ENCODE peak calls at places on chromosomes 4 and X, in seven cellular contexts. One of them, this sample, is unnamed.
A peak's percentile ranks its signal among the peaks of the same experiment; 100 is the strongest.

GRCh38 chrX:42825201-42825600 is 47.2 kb upstream of the PPP1R2C start:
- DNase-seq in H1: no peak
- DNase-seq in SK-N-SH: no peak
- DNase-seq in GM12878: no peak
- DNase-seq in HepG2: peak; percentile 5
- DNase-seq in GM12892: no peak
- DNase-seq in K562: no peak
- DNase-seq in this sample: no peak

GRCh38 chr4:146146918-146147317 is 28.6 kb upstream of the LSM6 start:
- DNase-seq in SK-N-SH: no peak
- DNase-seq in GM12892: no peak
- DNase-seq in HepG2: peak; percentile 5
- DNase-seq in K562: no peak
- DNase-seq in H1: no peak
- DNase-seq in GM12878: no peak
- DNase-seq in this sample: no peak

GRCh38 chr4:160825644-160826338 is 1338.0 kb downstream of the FSTL5 start:
- DNase-seq in SK-N-SH: no peak
- DNase-seq in GM12892: no peak
- DNase-seq in K562: no peak
- DNase-seq in GM12878: no peak
- DNase-seq in H1: no peak
- DNase-seq in HepG2: no peak
- DNase-seq in this sample: no peak

GRCh38 chr4:8325284-8325973 is 55.9 kb downstream of the HTRA3 start:
- DNase-seq in SK-N-SH: no peak
- DNase-seq in HepG2: no peak
- DNase-seq in GM12878: no peak
- DNase-seq in GM12892: no peak
- DNase-seq in H1: no peak
- DNase-seq in K562: no peak
- DNase-seq in this sample: no peak

GRCh38 chrX:155767101-155767878 is 113.9 kb upstream of the VAMP7 start:
- DNase-seq in H1: peak; percentile 27
- DNase-seq in GM12878: peak; percentile 4
- DNase-seq in HepG2: no peak
- DNase-seq in K562: peak; percentile 84
- DNase-seq in SK-N-SH: peak; percentile 25
- DNase-seq in GM12892: no peak
- DNase-seq in this sample: no peak

GRCh38 chr4:125104616-125105015 is 210.1 kb upstream of the FAT4 start:
- DNase-seq in HepG2: no peak
- DNase-seq in SK-N-SH: no peak
- DNase-seq in K562: no peak
- DNase-seq in GM12878: no peak
- DNase-seq in H1: no peak
- DNase-seq in GM12892: no peak
- DNase-seq in this sample: no peak

GRCh38 chrX:19904778-19905367 is 17.5 kb upstream of the SH3KBP1 start:
- DNase-seq in H1: no peak
- DNase-seq in HepG2: peak; percentile 31
- DNase-seq in K562: peak; percentile 45
- DNase-seq in GM12892: peak; percentile 45
- DNase-seq in GM12878: no peak
- DNase-seq in SK-N-SH: peak; percentile 59
- DNase-seq in this sample: peak; percentile 25

GRCh38 chrX:97844943-97845342 is 961.2 kb downstream of the RPA4 start:
- DNase-seq in K562: no peak
- DNase-seq in GM12892: no peak
- DNase-seq in HepG2: no peak
- DNase-seq in GM12878: no peak
- DNase-seq in SK-N-SH: peak; percentile 1
- DNase-seq in H1: no peak
- DNase-seq in this sample: no peak

GRCh38 chr4:161767116-161767515 is 396.7 kb downstream of the FSTL5 start:
- DNase-seq in SK-N-SH: no peak
- DNase-seq in K562: no peak
- DNase-seq in H1: no peak
- DNase-seq in GM12878: no peak
- DNase-seq in GM12892: no peak
- DNase-seq in HepG2: no peak
- DNase-seq in this sample: no peak

GRCh38 chr4:151530230-151530629 is 121.3 kb downstream of the FHIP1A start:
- DNase-seq in SK-N-SH: no peak
- DNase-seq in GM12878: no peak
- DNase-seq in H1: no peak
- DNase-seq in HepG2: no peak
- DNase-seq in K562: no peak
- DNase-seq in GM12892: no peak
- DNase-seq in this sample: no peak

GRCh38 chr4:149711588-149711987 is 104.1 kb downstream of the IQCM start:
- DNase-seq in H1: no peak
- DNase-seq in SK-N-SH: no peak
- DNase-seq in GM12892: no peak
- DNase-seq in HepG2: no peak
- DNase-seq in GM12878: no peak
- DNase-seq in K562: no peak
- DNase-seq in this sample: no peak

GRCh38 chr4:109025471-109026076 is 262.7 kb upstream of the ETNPPL start:
- DNase-seq in GM12878: no peak
- DNase-seq in GM12892: no peak
- DNase-seq in HepG2: no peak
- DNase-seq in H1: no peak
- DNase-seq in SK-N-SH: no peak
- DNase-seq in K562: no peak
- DNase-seq in this sample: no peak

GRCh38 chrX:24149346-24150050 is at the start of gene ZFX:
- DNase-seq in GM12878: no peak
- DNase-seq in GM12892: peak; percentile 32
- DNase-seq in K562: peak; percentile 63
- DNase-seq in HepG2: peak; percentile 9
- DNase-seq in SK-N-SH: peak; percentile 83
- DNase-seq in H1: no peak
- DNase-seq in this sample: peak; percentile 7

GRCh38 chr4:98996056-98996941 is 778 bp downstream of the METAP1 start:
- DNase-seq in HepG2: peak; percentile 23
- DNase-seq in GM12892: no peak
- DNase-seq in GM12878: no peak
- DNase-seq in SK-N-SH: peak; percentile 35
- DNase-seq in K562: peak; percentile 51
- DNase-seq in H1: no peak
- DNase-seq in this sample: peak; percentile 2

GRCh38 chrX:115268421-115268820 is 21.1 kb upstream of the LUZP4 start:
- DNase-seq in H1: no peak
- DNase-seq in GM12878: no peak
- DNase-seq in GM12892: no peak
- DNase-seq in SK-N-SH: no peak
- DNase-seq in HepG2: no peak
- DNase-seq in K562: no peak
- DNase-seq in this sample: no peak

GRCh38 chr4:107317596-107317995 is 281.5 kb upstream of the DKK2 start:
- DNase-seq in GM12878: no peak
- DNase-seq in SK-N-SH: no peak
- DNase-seq in HepG2: no peak
- DNase-seq in H1: no peak
- DNase-seq in K562: no peak
- DNase-seq in GM12892: no peak
- DNase-seq in this sample: no peak

GRCh38 chrX:110383414-110383813 is 24.8 kb downstream of the RTL9 start:
- DNase-seq in H1: no peak
- DNase-seq in SK-N-SH: no peak
- DNase-seq in GM12892: no peak
- DNase-seq in HepG2: no peak
- DNase-seq in K562: no peak
- DNase-seq in GM12878: no peak
- DNase-seq in this sample: no peak

GRCh38 chrX:40008841-40009461 is 88.8 kb downstream of the BCOR start:
- DNase-seq in K562: no peak
- DNase-seq in GM12892: no peak
- DNase-seq in GM12878: no peak
- DNase-seq in HepG2: no peak
- DNase-seq in SK-N-SH: peak; percentile 82
- DNase-seq in H1: no peak
- DNase-seq in this sample: no peak

GRCh38 chr4:147378780-147379179 is 102.1 kb upstream of the EDNRA start:
- DNase-seq in H1: peak; percentile 23
- DNase-seq in SK-N-SH: no peak
- DNase-seq in GM12892: no peak
- DNase-seq in GM12878: no peak
- DNase-seq in HepG2: no peak
- DNase-seq in K562: no peak
- DNase-seq in this sample: no peak

GRCh38 chr4:165129924-165130323 is 17.3 kb upstream of the TMEM192 start:
- DNase-seq in SK-N-SH: no peak
- DNase-seq in H1: no peak
- DNase-seq in HepG2: no peak
- DNase-seq in GM12892: no peak
- DNase-seq in K562: no peak
- DNase-seq in GM12878: no peak
- DNase-seq in this sample: no peak

GRCh38 chr4:186752310-186752709 is 28.7 kb upstream of the FAT1 start:
- DNase-seq in GM12892: no peak
- DNase-seq in K562: no peak
- DNase-seq in GM12878: no peak
- DNase-seq in HepG2: no peak
- DNase-seq in H1: no peak
- DNase-seq in SK-N-SH: no peak
- DNase-seq in this sample: no peak

GRCh38 chrX:39157796-39158195 is 356.5 kb downstream of the MID1IP1 start:
- DNase-seq in GM12878: no peak
- DNase-seq in HepG2: no peak
- DNase-seq in SK-N-SH: no peak
- DNase-seq in GM12892: no peak
- DNase-seq in H1: no peak
- DNase-seq in K562: no peak
- DNase-seq in this sample: no peak

GRCh38 chr4:158371158-158371557 is 150.5 kb upstream of the RXFP1 start:
- DNase-seq in GM12892: no peak
- DNase-seq in SK-N-SH: no peak
- DNase-seq in HepG2: no peak
- DNase-seq in H1: no peak
- DNase-seq in K562: no peak
- DNase-seq in GM12878: no peak
- DNase-seq in this sample: no peak

GRCh38 chrX:110692876-110693275 is 102.7 kb downstream of the CHRDL1 start:
- DNase-seq in SK-N-SH: no peak
- DNase-seq in K562: no peak
- DNase-seq in H1: no peak
- DNase-seq in HepG2: no peak
- DNase-seq in GM12892: no peak
- DNase-seq in GM12878: no peak
- DNase-seq in this sample: no peak

DNA sequence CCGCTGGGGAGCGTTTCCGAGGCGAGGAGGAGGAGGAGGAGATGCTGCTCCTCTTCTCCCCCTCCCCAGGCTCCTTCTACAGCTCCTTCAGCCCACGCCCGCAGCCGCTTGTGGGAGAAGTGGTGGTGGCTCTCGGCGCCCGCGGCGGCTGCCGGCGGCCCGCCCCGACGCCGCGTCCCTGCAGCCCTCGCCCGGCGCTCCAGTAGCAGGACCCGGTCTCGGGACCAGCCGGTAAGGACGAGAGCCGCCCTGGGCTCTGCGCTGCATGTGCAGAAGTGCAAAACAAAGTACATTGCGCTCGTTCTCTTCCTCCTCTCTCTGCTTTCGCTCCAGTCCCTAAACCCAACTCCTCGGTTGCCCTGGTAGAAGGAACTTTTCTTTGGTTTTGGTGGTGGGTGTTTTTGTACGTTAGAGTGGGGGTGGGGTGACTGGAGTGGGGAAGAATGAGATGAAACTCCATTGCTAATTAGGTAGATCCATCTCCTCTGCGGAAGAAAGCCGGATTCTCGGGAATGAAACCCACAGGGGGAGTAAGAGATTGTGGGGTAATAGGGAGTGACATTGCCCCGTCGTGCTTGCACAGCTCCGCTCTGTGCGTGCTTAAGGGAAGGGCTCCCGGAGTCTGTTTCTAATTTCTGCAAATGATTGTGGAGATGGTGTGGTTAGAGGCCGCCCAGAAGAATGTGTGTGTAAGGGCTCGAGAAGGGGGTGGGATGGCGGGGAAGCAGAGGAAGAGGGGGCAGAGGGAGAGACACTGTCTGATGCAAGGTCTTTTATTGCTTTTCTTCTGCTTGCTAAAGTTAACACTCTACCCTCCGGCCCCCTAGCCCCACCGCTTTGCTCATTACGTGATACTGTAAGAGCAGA is 677 bp downstream of the PTPN13 start:
- DNase-seq in HepG2: no peak
- DNase-seq in GM12878: no peak
- DNase-seq in H1: no peak
- DNase-seq in SK-N-SH: peak; percentile 63
- DNase-seq in K562: no peak
- DNase-seq in GM12892: no peak
- DNase-seq in this sample: no peak
- TF ChIP-seq TAF1 in HepG2: no peak
- TF ChIP-seq TAF1 in GM12878: no peak
- TF ChIP-seq TAF1 in H1: no peak
- TF ChIP-seq TAF1 in SK-N-SH: peak; percentile 11
- TF ChIP-seq TAF1 in K562: no peak
- TF ChIP-seq TAF1 in GM12892: no peak
- TF ChIP-seq TAF1 in this sample: no peak

GRCh38 chr4:20428410-20429160 is 176.9 kb downstream of the SLIT2 start:
- DNase-seq in GM12878: no peak
- DNase-seq in GM12892: no peak
- DNase-seq in SK-N-SH: no peak
- DNase-seq in H1: no peak
- DNase-seq in HepG2: no peak
- DNase-seq in K562: no peak
- DNase-seq in this sample: no peak
- TF ChIP-seq TAF1 in GM12878: no peak
- TF ChIP-seq TAF1 in GM12892: no peak
- TF ChIP-seq TAF1 in SK-N-SH: no peak
- TF ChIP-seq TAF1 in H1: no peak
- TF ChIP-seq TAF1 in HepG2: no peak
- TF ChIP-seq TAF1 in K562: no peak
- TF ChIP-seq TAF1 in this sample: no peak

DNA sequence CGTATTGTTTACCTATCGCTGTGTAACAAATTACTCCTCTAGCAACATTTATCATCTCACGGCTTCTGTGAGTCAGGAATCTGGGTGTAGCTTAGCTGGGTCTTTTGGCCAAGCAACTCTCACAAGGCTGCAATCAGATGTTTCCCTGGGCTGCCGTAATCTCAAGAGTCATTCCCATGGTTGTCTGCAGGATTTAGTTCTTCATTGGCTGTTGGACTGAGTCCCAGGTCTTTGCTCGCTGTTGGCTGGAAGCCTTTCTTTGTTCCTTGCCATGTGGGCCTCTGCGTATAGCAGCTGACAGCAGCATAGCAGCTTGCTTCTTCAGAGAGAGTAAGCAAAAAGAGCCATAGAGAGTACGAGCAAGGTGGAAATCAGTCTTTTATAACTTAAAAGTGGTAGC is 16.8 kb downstream of the POLR2B start:
- DNase-seq in HepG2: no peak
- DNase-seq in H1: no peak
- DNase-seq in GM12892: no peak
- DNase-seq in GM12878: no peak
- DNase-seq in SK-N-SH: no peak
- DNase-seq in K562: no peak
- DNase-seq in this sample: no peak
- TF ChIP-seq TAF1 in HepG2: no peak
- TF ChIP-seq TAF1 in H1: no peak
- TF ChIP-seq TAF1 in GM12892: no peak
- TF ChIP-seq TAF1 in GM12878: no peak
- TF ChIP-seq TAF1 in SK-N-SH: no peak
- TF ChIP-seq TAF1 in K562: no peak
- TF ChIP-seq TAF1 in this sample: no peak

GRCh38 chrX:13123857-13124345 is 79.5 kb upstream of the FAM9C start:
- DNase-seq in K562: no peak
- DNase-seq in SK-N-SH: no peak
- DNase-seq in H1: no peak
- DNase-seq in GM12878: no peak
- DNase-seq in GM12892: no peak
- DNase-seq in HepG2: peak; percentile 46
- DNase-seq in this sample: no peak
- TF ChIP-seq TAF1 in K562: no peak
- TF ChIP-seq TAF1 in SK-N-SH: no peak
- TF ChIP-seq TAF1 in H1: no peak
- TF ChIP-seq TAF1 in GM12878: no peak
- TF ChIP-seq TAF1 in GM12892: no peak
- TF ChIP-seq TAF1 in HepG2: no peak
- TF ChIP-seq TAF1 in this sample: no peak

This sample was measured in GM12891.